ENCODE peak calls at places on chromosome 9, in eight cellular contexts. D, S, H, W, K, R, L and Q are unnamed samples.

GRCh38 chr9:78297672-78297961 is 692 bp downstream of the PSAT1 start:
- DNase-seq in R (no peak), D (no peak), L (no peak), W (no peak), S (no peak), K (no peak), H (peak; percentile 27), Q (no peak)

GRCh38 chr9:87381746-87382145 is 115.9 kb upstream of the DAPK1 start:
- DNase-seq in H (peak; percentile 11), D (no peak), L (no peak), S (no peak), R (no peak), K (no peak), W (no peak), Q (no peak)

GRCh38 chr9:4139201-4139600 is 160.7 kb downstream of the GLIS3 start:
- DNase-seq in W (no peak), D (no peak), R (no peak), S (no peak), H (no peak), L (no peak), K (no peak), Q (no peak)

GRCh38 chr9:127580371-127580770 is 31.7 kb upstream of the STXBP1 start:
- DNase-seq in H (no peak), L (no peak), K (no peak), D (no peak), W (no peak), R (no peak), S (no peak), Q (no peak)

GRCh38 chr9:120212153-120212852 is 367.7 kb downstream of the CDK5RAP2 start:
- DNase-seq in D (no peak), S (no peak), H (no peak), L (no peak), K (no peak), R (no peak), W (no peak), Q (no peak)

GRCh38 chr9:131884222-131884621 is 144.3 kb upstream of the RAPGEF1 start:
- DNase-seq in S (no peak), L (no peak), K (no peak), H (no peak), W (no peak), D (no peak), R (no peak), Q (no peak)

GRCh38 chr9:14251146-14252071 is 62.5 kb downstream of the NFIB start:
- DNase-seq in R (peak; percentile 39), L (no peak), H (peak; percentile 90), W (no peak), S (peak; percentile 29), K (no peak), D (no peak), Q (no peak)

GRCh38 chr9:15157371-15157770 is 149.6 kb downstream of the TTC39B start:
- DNase-seq in D (no peak), L (no peak), K (no peak), H (peak; percentile 23), S (no peak), W (no peak), R (no peak), Q (no peak)

GRCh38 chr9:93708289-93708986 is 132.1 kb downstream of the PHF2 start:
- DNase-seq in L (no peak), K (no peak), H (no peak), D (no peak), R (no peak), S (no peak), W (no peak), Q (no peak)

GRCh38 chr9:87872079-87872624 is 10.5 kb upstream of the SPATA31E1 start:
- DNase-seq in L (no peak), H (peak; percentile 41), S (no peak), R (no peak), D (no peak), W (no peak), K (no peak), Q (no peak)

GRCh38 chr9:128819716-128820664 is 1.7 kb downstream of the ENDOG start:
- DNase-seq in L (no peak), S (peak; percentile 25), R (no peak), W (no peak), D (no peak), K (no peak), H (peak; percentile 81), Q (no peak)

GRCh38 chr9:126546036-126546435 is 67.7 kb upstream of the LMX1B start:
- DNase-seq in R (no peak), K (no peak), D (no peak), H (no peak), S (no peak), W (no peak), L (no peak), Q (no peak)

GRCh38 chr9:18595597-18595996 is 121.6 kb downstream of the ADAMTSL1 start:
- DNase-seq in L (no peak), H (no peak), R (no peak), W (no peak), D (no peak), K (no peak), S (no peak), Q (no peak)

GRCh38 chr9:5326893-5327548 is 12.7 kb downstream of the RLN1 start:
- DNase-seq in R (no peak), S (peak; percentile 87), K (no peak), D (no peak), L (peak; percentile 68), H (peak; percentile 2), W (no peak), Q (no peak)

GRCh38 chr9:10661376-10661775 is 48.6 kb upstream of the PTPRD start:
- DNase-seq in S (no peak), D (no peak), W (no peak), L (no peak), R (no peak), H (no peak), K (no peak), Q (no peak)

GRCh38 chr9:3751125-3751758 is 225.4 kb upstream of the RFX3 start:
- DNase-seq in S (no peak), K (no peak), H (peak; percentile 66), R (no peak), D (no peak), L (peak; percentile 33), W (no peak), Q (no peak)

GRCh38 chr9:14842269-14842668 is 68.0 kb downstream of the FREM1 start:
- DNase-seq in H (no peak), D (no peak), K (no peak), L (no peak), R (no peak), W (no peak), S (no peak), Q (no peak)